ENCODE peak calls at places on chromosomes 2 and 18, in five cellular contexts. V is breast epithelium, G is heart right ventricle, C is Peyer's patch, M is heart left ventricle. Z is an unnamed sample.

GRCh38 chr2:170937980-170938379 is 8.9 kb downstream of the GORASP2 start:
- DNase-seq in M (no peak), G (no peak), V (no peak), C (no peak), Z (no peak)

GRCh38 chr2:159083601-159084000 is 115.2 kb downstream of the TANC1 start:
- DNase-seq in V (no peak), G (no peak), M (no peak), C (no peak), Z (peak; percentile 80)

GRCh38 chr2:128365217-128365905 is 46.7 kb upstream of the HS6ST1 start:
- DNase-seq in M (no peak), V (no peak), G (no peak), C (no peak), Z (peak; percentile 56)

GRCh38 chr2:236168110-236169067 is at the start of gene GBX2:
- DNase-seq in V (no peak), G (no peak), M (peak; percentile 29), C (no peak), Z (peak; percentile 48)

GRCh38 chr18:74457743-74458465 is 796 bp upstream of the DIPK1C start:
- DNase-seq in V (no peak), G (peak; percentile 41), M (peak; percentile 59), C (no peak), Z (no peak)

GRCh38 chr2:178819147-178819875 is 12.1 kb upstream of the TTN start:
- DNase-seq in V (no peak), C (no peak), G (no peak), M (no peak), Z (peak; percentile 12)

GRCh38 chr18:27954226-27954625 is 222.7 kb downstream of the CDH2 start:
- DNase-seq in G (no peak), M (no peak), V (no peak), C (no peak), Z (peak; percentile 26)

GRCh38 chr2:129761569-129762021 is 217.9 kb upstream of the RAB6C start:
- DNase-seq in M (no peak), C (no peak), V (no peak), G (no peak), Z (no peak)

GRCh38 chr18:63207825-63208224 is 111.7 kb downstream of the BCL2 start:
- DNase-seq in C (no peak), V (no peak), M (no peak), G (no peak), Z (no peak)

GRCh38 chr18:56246912-56247311 is 391.5 kb downstream of the TXNL1 start:
- DNase-seq in G (no peak), V (no peak), M (no peak), C (no peak), Z (no peak)

GRCh38 chr18:10076502-10077030 is 162.8 kb downstream of the VAPA start:
- DNase-seq in V (no peak), C (no peak), M (no peak), G (no peak), Z (no peak)

GRCh38 chr2:188984680-188985079 is 10.5 kb downstream of the COL3A1 start:
- DNase-seq in G (no peak), M (no peak), V (no peak), C (no peak), Z (peak; percentile 95)

DNA sequence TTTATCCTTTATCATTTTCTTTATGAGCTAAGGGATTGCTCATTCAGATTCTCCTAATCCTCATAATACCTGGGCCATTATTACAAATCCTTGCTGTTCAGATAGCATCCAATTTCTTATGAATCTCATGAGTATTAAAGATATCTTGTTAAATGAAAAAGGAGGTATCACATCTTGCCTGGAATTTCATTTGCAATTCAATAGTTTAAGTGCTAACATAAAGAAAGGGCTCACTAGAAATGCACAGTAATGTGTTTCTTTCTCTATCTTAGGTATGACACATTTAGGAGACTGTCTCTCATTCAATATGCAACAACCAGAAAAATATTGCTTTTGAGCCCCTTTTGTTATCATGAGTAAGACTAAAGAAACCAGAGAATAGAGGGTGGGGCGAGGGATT is 918.5 kb downstream of the CBLN2 start:
- DNase-seq in G (no peak), V (no peak), M (no peak), C (no peak), Z (no peak)
- H3K4me3 ChIP-seq in G (no peak overlapping the region), V (no peak overlapping the region), M (no peak overlapping the region), C (no peak overlapping the region), Z (no peak overlapping the region)

DNA sequence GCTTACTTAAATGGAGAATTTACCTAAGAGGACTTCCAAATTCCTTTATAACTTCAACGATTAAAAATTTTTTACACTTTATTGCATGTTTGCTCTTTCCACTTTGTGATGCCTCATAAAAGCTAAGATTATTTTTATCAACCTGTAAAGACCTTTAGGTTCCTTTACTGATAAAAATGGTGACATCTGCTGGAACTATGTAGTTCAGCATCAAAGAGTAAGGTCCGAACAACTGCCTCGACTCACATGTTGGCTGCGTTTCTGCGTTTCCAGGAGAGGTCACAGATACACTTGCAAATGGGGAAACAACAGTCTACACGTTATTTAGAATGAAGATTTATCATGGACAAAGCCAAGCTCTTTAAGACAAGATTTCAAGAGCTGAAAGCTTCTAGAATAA is 18.8 kb upstream of the TMX3 start:
- DNase-seq in G (no peak), V (no peak), C (no peak), M (no peak), Z (no peak)
- TF ChIP-seq CTCF in G (no peak), V (no peak), C (no peak), M (no peak), Z (no peak)

DNA sequence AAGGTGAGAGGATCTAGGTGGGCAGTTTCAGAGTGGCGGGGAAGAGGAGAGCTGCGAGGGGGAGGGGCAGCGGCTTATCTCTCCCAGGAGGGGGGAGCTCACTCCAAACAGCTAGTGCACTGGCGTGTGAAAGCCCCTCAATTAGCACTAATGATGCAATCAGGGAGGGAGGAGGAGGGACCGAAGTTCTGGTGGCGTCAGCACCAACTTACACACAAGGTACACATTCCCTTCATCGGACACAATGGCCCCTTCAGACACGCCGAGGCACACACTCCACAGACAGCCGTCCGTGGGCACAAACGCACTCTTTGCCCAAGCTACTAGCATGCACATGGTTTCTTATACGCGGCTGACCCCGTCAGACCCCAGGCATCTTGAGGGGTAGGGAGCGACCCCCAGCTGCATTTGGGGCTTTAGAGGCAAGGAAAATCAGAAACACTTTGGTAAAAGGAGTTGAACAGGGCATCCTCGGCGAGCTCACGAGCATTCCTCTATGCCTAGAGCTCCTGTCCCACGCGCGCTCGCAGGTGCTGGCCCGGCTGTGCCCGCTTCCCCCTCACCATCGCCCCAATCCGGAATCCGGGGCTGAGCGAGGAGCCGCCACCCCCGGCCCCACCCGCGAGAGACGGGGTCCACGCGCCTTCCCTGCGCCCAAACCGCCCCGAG is 868 bp upstream of the PKDCC start:
- DNase-seq in G (peak; percentile 32), M (no peak), V (no peak), C (no peak), Z (no peak)
- H3K4me3 ChIP-seq in G (peak overlapping the region; percentile 77), M (peak overlapping the region; percentile 66), V (peak overlapping the region; percentile 77), C (peak overlapping the region; percentile 44), Z (peak overlapping the region; percentile 67)

GRCh38 chr2:74461187-74462053 is 3.2 kb downstream of the WBP1 start:
- DNase-seq in G (no peak), V (no peak), M (no peak), C (no peak), Z (no peak)
- TF ChIP-seq CTCF in G (no peak), V (no peak), M (no peak), C (no peak), Z (no peak)